ENCODE peak calls at places on chromosomes 7 and 10, in six cellular contexts. M is uterus, X is GM12878, E is adrenal gland, Z is ovary, D is Peyer's patch. W is an unnamed sample. For H3K9me3, the result is how much of the 10 kb centered on the place peaks cover.

GRCh38 chr7:113805976-113806375 is 112.8 kb downstream of the PPP1R3A start:
- DNase-seq in E (no peak), M (no peak), Z (no peak), D (no peak), X (no peak), W (no peak)

GRCh38 chr7:75660566-75661215 is 78.0 kb downstream of the HIP1 start:
- DNase-seq in D (no peak), E (no peak), M (no peak), Z (no peak), X (no peak), W (no peak)

GRCh38 chr10:48400129-48400849 is 93.8 kb downstream of the MAPK8 start:
- DNase-seq in X (no peak), M (no peak), E (no peak), D (no peak), Z (no peak), W (no peak)

GRCh38 chr10:129932996-129933395 is 31.1 kb downstream of the EBF3 start:
- DNase-seq in E (no peak), X (no peak), M (no peak), Z (peak), D (no peak), W (no peak)

GRCh38 chr10:97821308-97822038 is 28.2 kb upstream of the GOLGA7B start:
- DNase-seq in E (no peak), X (no peak), Z (no peak), D (no peak), M (no peak), W (no peak)

GRCh38 chr7:52504546-52504945 is 530.9 kb upstream of the POM121L12 start:
- DNase-seq in D (no peak), E (no peak), X (no peak), Z (no peak), M (no peak), W (no peak)

GRCh38 chr7:41148521-41148951 is 554.4 kb downstream of the INHBA start:
- DNase-seq in D (no peak), X (no peak), E (no peak), M (no peak), Z (no peak), W (no peak)

GRCh38 chr7:4724648-4725013 is 42.5 kb downstream of the FOXK1 start:
- DNase-seq in Z (no peak), E (no peak), M (peak), D (no peak), X (no peak), W (no peak)

GRCh38 chr7:143003393-143004051 is 23.4 kb downstream of the OR9A2 start:
- DNase-seq in D (no peak), E (no peak), Z (no peak), X (peak), M (no peak), W (no peak)

GRCh38 chr10:52443419-52444388 is 129.6 kb downstream of the DKK1 start:
- DNase-seq in E (no peak), D (no peak), M (no peak), Z (no peak), X (no peak), W (no peak)

GRCh38 chr7:99625961-99626360 is 9.2 kb downstream of the ZSCAN25 start:
- DNase-seq in E (no peak), Z (no peak), D (no peak), M (no peak), X (no peak), W (no peak)

GRCh38 chr10:23693398-23693797 is 254.5 kb downstream of the OTUD1 start:
- DNase-seq in D (no peak), X (no peak), E (no peak), Z (no peak), M (no peak), W (peak)

GRCh38 chr10:13725594-13725993 is 138.8 kb downstream of the PRPF18 start:
- DNase-seq in M (no peak), X (no peak), Z (no peak), E (no peak), D (no peak), W (no peak)

GRCh38 chr7:25014735-25015134 is 34.8 kb upstream of the OSBPL3 start:
- DNase-seq in Z (no peak), M (no peak), E (no peak), D (no peak), X (no peak), W (no peak)

GRCh38 chr10:71396714-71397339 is at the start of gene CDH23:
- DNase-seq in Z (peak), D (no peak), E (no peak), X (no peak), M (peak), W (peak)

GRCh38 chr10:89173075-89173474 is 34.0 kb downstream of the CH25H start:
- DNase-seq in Z (no peak), M (no peak), D (no peak), E (no peak), X (no peak), W (no peak)

GRCh38 chr10:93762979-93763391 is 5.2 kb downstream of the LGI1 start:
- DNase-seq in Z (no peak), X (peak), D (no peak), E (no peak), M (no peak), W (peak)

GRCh38 chr10:49617281-49618020 is 3.6 kb downstream of the CHAT start:
- DNase-seq in X (no peak), Z (peak), E (no peak), M (no peak), D (no peak), W (no peak)

GRCh38 chr10:22816298-22816653 is 101.9 kb upstream of the PIP4K2A start:
- DNase-seq in Z (no peak), E (no peak), M (no peak), D (no peak), X (no peak), W (no peak)

GRCh38 chr7:116929021-116929420 is 24.3 kb upstream of the ST7 start:
- DNase-seq in Z (no peak), E (no peak), X (no peak), D (no peak), M (no peak), W (no peak)

GRCh38 chr10:114548662-114549061 is 109.4 kb downstream of the ABLIM1 start:
- DNase-seq in D (no peak), Z (peak), E (no peak), X (no peak), M (peak), W (peak)

GRCh38 chr7:7554647-7555575 is 11.8 kb upstream of the MIOS start:
- DNase-seq in E (no peak), D (no peak), X (no peak), Z (no peak), M (no peak), W (no peak)

GRCh38 chr7:68622500-68622899 is 975.8 kb upstream of the AUTS2 start:
- DNase-seq in M (no peak), D (no peak), X (no peak), E (no peak), Z (no peak), W (no peak)

GRCh38 chr10:107103174-107104025 is 61.1 kb downstream of the SORCS1 start:
- DNase-seq in Z (no peak), X (no peak), M (no peak), E (peak), D (no peak), W (no peak)

GRCh38 chr10:66928000-66928770 is 2.3 kb downstream of the LRRTM3 start:
- DNase-seq in D (no peak), E (peak), X (no peak), M (no peak), Z (peak), W (no peak)

GRCh38 chr7:1459930-1460756 is 873 bp upstream of the MICALL2 start:
- DNase-seq in X (no peak), Z (peak), D (no peak), E (no peak), M (no peak), W (peak)

GRCh38 chr10:68742397-68742796 is 21.4 kb downstream of the CCAR1 start:
- DNase-seq in E (no peak), Z (no peak), D (no peak), M (no peak), X (no peak), W (no peak)

GRCh38 chr7:117194445-117194844 is 128.4 kb downstream of the WNT2 start:
- DNase-seq in Z (no peak), E (no peak), X (no peak), M (no peak), D (no peak), W (no peak)

GRCh38 chr7:55160539-55160938 is 141.7 kb downstream of the EGFR start:
- DNase-seq in D (no peak), Z (no peak), E (no peak), X (no peak), M (no peak), W (no peak)

GRCh38 chr7:80781561-80781979 is 137.3 kb downstream of the SEMA3C start:
- DNase-seq in D (no peak), X (no peak), E (peak), M (peak), Z (peak), W (no peak)

GRCh38 chr10:48981310-48981907 is 41.8 kb upstream of the LRRC18 start:
- DNase-seq in D (peak), E (peak), Z (peak), M (peak), X (no peak), W (peak)

GRCh38 chr10:73229567-73229966 is 17.5 kb downstream of the DNAJC9 start:
- DNase-seq in X (no peak), D (no peak), Z (no peak), E (no peak), M (no peak), W (no peak)

GRCh38 chr7:144656960-144657359 is 178.9 kb downstream of the TPK1 start:
- DNase-seq in E (no peak), M (no peak), Z (no peak), X (no peak), D (no peak), W (no peak)

GRCh38 chr7:84196007-84196551 is 1.5 kb upstream of the SEMA3A start:
- DNase-seq in M (no peak), X (no peak), D (no peak), Z (no peak), E (no peak), W (no peak)

GRCh38 chr10:49761201-49761788 is 828 bp downstream of the OGDHL start:
- DNase-seq in Z (no peak), M (no peak), X (no peak), D (no peak), E (no peak), W (no peak)

GRCh38 chr10:87862644-87863101 is 660 bp downstream of the KLLN start:
- DNase-seq in M (peak), D (no peak), X (no peak), Z (no peak), E (no peak), W (no peak)

GRCh38 chr7:101942603-101943210 is 125.3 kb downstream of the CUX1 start:
- DNase-seq in Z (no peak), M (no peak), E (no peak), X (no peak), D (no peak), W (no peak)

GRCh38 chr7:101940830-101941229 is 123.4 kb downstream of the CUX1 start:
- DNase-seq in M (no peak), E (no peak), Z (no peak), X (no peak), D (no peak), W (peak)

GRCh38 chr7:101940151-101940550 is 122.7 kb downstream of the CUX1 start:
- DNase-seq in Z (no peak), X (no peak), D (no peak), M (no peak), E (no peak), W (no peak)

GRCh38 chr7:101943306-101943705 is 125.9 kb downstream of the CUX1 start:
- DNase-seq in M (no peak), Z (no peak), E (no peak), X (no peak), D (no peak), W (no peak)

DNA sequence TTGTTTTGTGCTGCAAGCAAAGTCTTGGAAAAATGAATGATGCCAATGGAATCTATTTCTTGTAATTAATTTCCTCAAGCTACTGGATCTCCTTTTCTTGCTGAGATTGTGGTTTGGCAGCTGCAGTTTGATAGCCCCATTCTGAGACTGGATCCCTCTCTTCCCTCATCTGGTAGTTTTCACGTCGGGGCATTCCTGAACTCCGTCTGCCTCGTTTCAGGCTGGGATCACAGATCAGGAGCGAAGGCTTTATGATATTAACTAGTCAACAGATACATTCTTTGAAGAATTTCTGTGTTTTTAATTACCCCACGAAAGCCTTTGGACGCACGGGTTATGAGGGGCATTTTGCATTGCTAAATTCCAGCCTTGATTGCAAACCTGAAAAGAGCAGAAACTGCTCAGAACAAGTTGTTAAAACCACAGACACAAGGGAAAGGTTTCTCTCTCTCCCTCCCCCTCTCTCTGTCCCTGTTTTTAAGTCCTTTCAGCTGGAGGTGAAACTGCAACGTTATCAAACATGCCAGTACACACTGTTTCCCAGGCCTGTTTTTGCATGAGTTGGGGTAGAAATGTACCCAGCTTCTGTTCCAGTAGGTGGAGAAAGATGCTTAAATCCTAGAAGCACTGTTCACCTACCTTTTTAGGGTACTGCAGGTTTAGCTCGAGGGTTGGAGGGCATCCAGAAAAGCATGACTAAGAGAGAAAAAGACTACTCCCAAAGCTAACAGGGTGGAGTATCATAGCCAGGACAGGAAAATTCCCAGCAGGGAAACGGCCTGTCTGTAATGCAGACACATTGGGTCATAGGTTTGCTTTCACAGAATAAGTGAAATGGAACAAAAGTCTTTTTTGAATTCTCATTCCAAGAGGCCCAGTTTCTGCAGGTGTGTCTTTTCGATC is 124.3 kb downstream of the CUX1 start:
- DNase-seq in Z (no peak), M (peak), X (no peak), E (no peak), D (no peak), W (peak)
- H3K27ac ChIP-seq in Z (peak), M (peak), X (peak), E (no peak), D (no peak), W (peak)

DNA sequence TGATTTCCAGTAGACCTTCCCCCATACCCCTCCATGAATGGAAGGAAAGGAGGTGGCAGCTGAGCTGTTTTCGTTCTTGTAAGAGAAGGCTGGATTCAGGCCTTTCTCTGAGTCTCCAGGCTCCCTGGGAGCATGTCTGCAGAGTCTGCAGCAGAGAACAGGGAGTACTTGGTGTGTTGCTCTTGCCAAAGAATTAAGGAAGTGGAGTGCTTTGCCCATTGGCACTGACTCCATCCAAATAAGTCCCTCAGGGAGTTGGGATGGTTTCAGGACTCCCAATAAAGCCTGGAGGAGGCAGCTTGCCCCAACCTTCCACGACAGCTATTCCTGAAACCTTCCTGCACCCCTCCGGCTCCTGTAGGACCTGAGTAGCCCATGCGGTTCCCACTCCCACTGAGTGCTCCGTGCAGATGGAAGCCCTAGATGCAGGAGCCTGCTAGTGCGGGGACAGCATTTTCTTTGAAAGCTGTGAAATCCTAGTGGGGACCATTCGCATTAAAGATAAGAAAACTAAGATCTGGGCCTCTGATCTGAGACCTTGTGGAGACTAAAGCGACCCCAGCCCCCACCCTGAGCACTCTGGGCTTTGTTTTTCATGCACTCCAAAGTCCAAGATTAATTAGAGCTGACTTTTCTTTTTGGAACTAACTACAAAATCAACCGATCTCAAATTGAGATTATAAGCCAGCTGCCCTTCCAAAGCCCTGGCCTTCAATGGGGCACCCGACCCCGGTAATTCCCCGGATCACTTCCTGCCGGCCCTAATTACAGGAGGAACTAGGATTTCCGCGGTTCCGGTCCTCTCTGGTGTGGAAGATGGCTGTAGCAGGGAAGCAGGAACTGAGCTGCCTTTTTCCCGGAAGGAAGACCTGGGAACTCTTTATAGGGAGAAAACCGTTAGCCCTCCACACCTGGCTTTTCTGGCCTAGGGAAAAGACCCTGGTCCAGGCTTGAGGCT is 110.1 kb downstream of the COL13A1 start:
- DNase-seq in Z (peak), X (no peak), E (no peak), M (peak), D (no peak), W (no peak)
- H3K9me3 ChIP-seq in Z (under half), X (under half), E (under half), M (under half), D (under half), W (under half)

DNA sequence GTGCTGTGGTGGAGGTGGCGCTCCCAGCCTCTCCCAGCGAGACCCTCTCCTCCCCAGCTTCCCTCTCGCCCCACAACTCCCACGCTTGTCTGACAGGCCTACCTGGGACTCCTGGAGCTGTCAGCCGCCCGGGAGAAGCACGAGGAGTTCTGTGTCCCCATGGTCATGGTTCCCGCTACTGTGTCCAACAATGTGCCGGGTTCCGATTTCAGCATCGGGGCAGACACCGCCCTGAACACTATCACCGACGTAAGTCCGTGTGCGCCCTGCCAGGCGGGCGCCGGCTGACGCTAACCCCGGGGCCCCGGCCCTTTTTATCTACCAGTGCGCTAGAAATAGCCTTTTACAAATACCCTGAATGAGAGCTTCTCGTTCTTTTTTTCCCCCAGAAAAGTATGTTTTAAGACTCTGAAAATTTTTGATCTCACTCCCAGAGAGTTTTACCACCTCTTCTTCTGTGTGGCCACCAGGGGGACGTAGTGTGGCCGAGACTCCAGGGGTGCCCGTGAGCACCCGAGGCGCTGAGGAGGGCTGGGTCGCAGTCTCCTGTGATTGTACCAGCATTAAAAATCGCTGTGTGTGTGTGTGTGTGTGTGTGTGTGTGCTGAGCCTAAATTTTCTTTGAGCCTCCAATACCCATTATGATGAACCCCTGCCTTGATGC is 52.6 kb downstream of the PFKP start:
- DNase-seq in Z (no peak), X (no peak), E (no peak), M (no peak), D (no peak), W (no peak)
- TF ChIP-seq POLR2A in Z (no peak), X (no peak), E (no peak), M (no peak), D (no peak), W (no peak)

GRCh38 chr7:104928721-104929400 is 85.1 kb upstream of the KMT2E start:
- DNase-seq in X (no peak), E (no peak), D (no peak), Z (no peak), M (no peak), W (no peak)

GRCh38 chr7:104931181-104931781 is 82.7 kb upstream of the KMT2E start:
- DNase-seq in X (no peak), M (peak), E (no peak), Z (no peak), D (no peak), W (peak)

GRCh38 chr7:104933022-104933421 is 81.0 kb upstream of the KMT2E start:
- DNase-seq in E (no peak), D (no peak), X (no peak), M (no peak), Z (no peak), W (no peak)

GRCh38 chr7:104926905-104927454 is 87.0 kb upstream of the KMT2E start:
- DNase-seq in D (no peak), E (no peak), M (no peak), Z (no peak), X (no peak), W (peak)

GRCh38 chr7:104929921-104930320 is 84.1 kb upstream of the KMT2E start:
- DNase-seq in E (no peak), D (no peak), M (no peak), Z (no peak), X (no peak), W (no peak)
- H3K27ac ChIP-seq in E (no peak), D (no peak), M (no peak), Z (no peak), X (no peak), W (no peak)

DNA sequence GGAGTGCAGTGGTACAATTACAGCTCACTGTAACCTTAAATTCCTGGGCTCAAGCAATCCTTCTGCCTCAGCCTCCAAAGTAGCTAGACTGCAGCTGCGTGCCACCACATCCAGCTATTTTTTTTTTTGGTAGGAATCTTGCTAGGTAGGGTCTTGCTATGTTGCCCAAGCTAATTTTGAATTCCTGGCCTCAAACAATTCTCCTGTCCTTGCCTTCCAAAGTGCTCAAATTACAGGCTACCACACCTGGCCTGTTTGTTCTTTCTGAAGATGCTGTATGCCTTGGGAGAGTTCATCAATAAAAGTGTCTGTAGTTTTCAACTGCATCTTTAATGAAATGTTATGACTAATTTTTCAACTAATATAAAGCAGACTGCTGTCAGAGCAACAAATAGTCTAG is 452 bp downstream of the SAMD9 start:
- DNase-seq in E (no peak), M (no peak), Z (no peak), X (no peak), D (no peak), W (no peak)
- H3K9me3 ChIP-seq in E (under half), M (under half), Z (under half), X (under half), D (under half), W (under half)